ENCODE peak calls at places on chromosome 9, in five cellular contexts. T is H1, I is tibial artery, K is neural crest cell, V is natural killer cell. R is an unnamed sample.

GRCh38 chr9:89600831-89601230 is 4.0 kb upstream of the GADD45G start:
- DNase-seq in T (peak), I (no peak), K (no peak), V (no peak), R (no peak)

GRCh38 chr9:20238921-20239320 is 383.4 kb downstream of the MLLT3 start:
- DNase-seq in T (no peak), I (no peak), K (no peak), V (no peak), R (no peak)

GRCh38 chr9:135573124-135573523 is 11.6 kb downstream of the PAEP start:
- DNase-seq in T (no peak), I (no peak), K (no peak), V (no peak), R (no peak)

GRCh38 chr9:614421-614820 is 227.1 kb upstream of the DMRT1 start:
- DNase-seq in T (no peak), I (no peak), K (no peak), V (no peak), R (no peak)

GRCh38 chr9:78539188-78539587 is 242.3 kb downstream of the PSAT1 start:
- DNase-seq in T (no peak), I (no peak), K (no peak), V (no peak), R (no peak)

GRCh38 chr9:128669786-128670185 is 13.1 kb upstream of the DYNC2I2 start:
- DNase-seq in T (no peak), I (no peak), K (no peak), V (no peak), R (no peak)

GRCh38 chr9:113261917-113262671 is 13.3 kb downstream of the CDC26 start:
- DNase-seq in T (no peak), I (no peak), K (no peak), V (no peak), R (no peak)

GRCh38 chr9:88991066-88992030 is at the start of gene S1PR3:
- DNase-seq in T (peak), I (peak), K (peak), V (no peak), R (no peak)

GRCh38 chr9:105053209-105053652 is 125.3 kb upstream of the ABCA1 start:
- DNase-seq in T (no peak), I (no peak), K (no peak), V (no peak), R (no peak)

GRCh38 chr9:88237454-88238280 is 99.4 kb upstream of the SPATA31C2 start:
- DNase-seq in T (no peak), I (no peak), K (no peak), V (no peak), R (no peak)

GRCh38 chr9:114209151-114209550 is 53.8 kb downstream of the COL27A1 start:
- DNase-seq in T (no peak), I (no peak), K (no peak), V (no peak), R (no peak)

GRCh38 chr9:123997665-123998277 is 13.8 kb upstream of the LHX2 start:
- DNase-seq in T (peak), I (peak), K (no peak), V (no peak), R (peak)

GRCh38 chr9:69122391-69123141 is 51.5 kb upstream of the TJP2 start:
- DNase-seq in T (no peak), I (no peak), K (no peak), V (no peak), R (no peak)

GRCh38 chr9:90925581-90926257 is 124.1 kb downstream of the SYK start:
- DNase-seq in T (no peak), I (no peak), K (no peak), V (no peak), R (no peak)

GRCh38 chr9:91421022-91421765 is 2.4 kb downstream of the NFIL3 start:
- DNase-seq in T (peak), I (no peak), K (peak), V (no peak), R (no peak)

GRCh38 chr9:34809504-34810186 is 99.7 kb upstream of the CCL21 start:
- DNase-seq in T (peak), I (no peak), K (peak), V (no peak), R (no peak)

GRCh38 chr9:106233116-106233515 is 538.8 kb downstream of the TMEM38B start:
- DNase-seq in T (no peak), I (no peak), K (no peak), V (no peak), R (no peak)

GRCh38 chr9:1708215-1708614 is 306.9 kb upstream of the SMARCA2 start:
- DNase-seq in T (no peak), I (no peak), K (no peak), V (no peak), R (no peak)

GRCh38 chr9:91034976-91035824 is 233.6 kb downstream of the SYK start:
- DNase-seq in T (no peak), I (no peak), K (no peak), V (no peak), R (no peak)

GRCh38 chr9:17472126-17472525 is 106.7 kb upstream of the SH3GL2 start:
- DNase-seq in T (no peak), I (no peak), K (no peak), V (no peak), R (no peak)

GRCh38 chr9:82722556-82722955 is 340.4 kb downstream of the RASEF start:
- DNase-seq in T (no peak), I (no peak), K (no peak), V (no peak), R (no peak)

GRCh38 chr9:27125030-27125429 is 16.0 kb downstream of the TEK start:
- DNase-seq in T (no peak), I (no peak), K (no peak), V (no peak), R (no peak)

GRCh38 chr9:113620377-113621161 is 157.0 kb downstream of the RGS3 start:
- DNase-seq in T (peak), I (peak), K (no peak), V (no peak), R (no peak)

GRCh38 chr9:72773570-72773969 is 179.3 kb downstream of the ALDH1A1 start:
- DNase-seq in T (no peak), I (no peak), K (no peak), V (no peak), R (no peak)

GRCh38 chr9:137105814-137106661 is 8.5 kb downstream of the DPP7 start:
- DNase-seq in T (no peak), I (no peak), K (no peak), V (no peak), R (no peak)

GRCh38 chr9:8234286-8234819 is 434.8 kb upstream of the DMAC1 start:
- DNase-seq in T (peak), I (no peak), K (no peak), V (no peak), R (no peak)

GRCh38 chr9:20189871-20190270 is 401.0 kb upstream of the SLC24A2 start:
- DNase-seq in T (peak), I (no peak), K (no peak), V (no peak), R (no peak)

GRCh38 chr9:78691531-78691930 is 394.6 kb downstream of the PSAT1 start:
- DNase-seq in T (no peak), I (no peak), K (no peak), V (no peak), R (no peak)

GRCh38 chr9:133768371-133768858 is 30.3 kb upstream of the SARDH start:
- DNase-seq in T (no peak), I (peak), K (no peak), V (peak), R (no peak)

GRCh38 chr9:96186601-96187011 is 115.4 kb downstream of the HSD17B3 start:
- DNase-seq in T (peak), I (no peak), K (peak), V (no peak), R (no peak)

GRCh38 chr9:94860678-94861588 is 134.4 kb downstream of the AOPEP start:
- DNase-seq in T (peak), I (no peak), K (no peak), V (peak), R (peak)

GRCh38 chr9:76353280-76353679 is 40.9 kb downstream of the RFK start:
- DNase-seq in T (no peak), I (no peak), K (no peak), V (no peak), R (no peak)
- TF ChIP-seq CTCF in T (no peak), I (no peak), K (no peak), V (no peak), R (no peak)

GRCh38 chr9:37364751-37365360 is 57.6 kb upstream of the GRHPR start:
- DNase-seq in T (peak), I (no peak), K (no peak), V (no peak), R (no peak)
- TF ChIP-seq CTCF in T (peak), I (no peak), K (peak), V (no peak), R (no peak)

DNA sequence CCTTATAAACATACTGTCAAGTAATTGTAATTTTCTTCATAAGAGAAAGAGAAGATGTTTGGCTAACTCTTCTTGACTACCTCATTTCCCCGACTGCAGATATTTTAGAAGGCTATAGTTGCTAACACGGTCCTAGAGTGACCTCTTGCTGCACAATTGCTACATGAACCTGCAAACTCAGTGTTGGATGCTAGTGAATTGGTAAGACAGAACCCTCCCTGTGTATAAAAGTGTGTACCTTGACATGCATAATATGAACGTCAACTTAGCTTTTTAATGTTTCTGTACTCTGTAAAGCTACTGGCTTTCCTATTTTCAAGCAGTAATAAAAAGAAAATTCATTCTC is 46.7 kb upstream of the CER1 start:
- DNase-seq in T (no peak), I (no peak), K (no peak), V (no peak), R (no peak)
- TF ChIP-seq CTCF in T (no peak), I (no peak), K (no peak), V (no peak), R (no peak)

GRCh38 chr9:97846347-97846746 is 6.7 kb upstream of the FOXE1 start:
- DNase-seq in T (no peak), I (no peak), K (no peak), V (no peak), R (no peak)
- TF ChIP-seq CTCF in T (no peak), I (no peak), K (no peak), V (no peak), R (no peak)

DNA sequence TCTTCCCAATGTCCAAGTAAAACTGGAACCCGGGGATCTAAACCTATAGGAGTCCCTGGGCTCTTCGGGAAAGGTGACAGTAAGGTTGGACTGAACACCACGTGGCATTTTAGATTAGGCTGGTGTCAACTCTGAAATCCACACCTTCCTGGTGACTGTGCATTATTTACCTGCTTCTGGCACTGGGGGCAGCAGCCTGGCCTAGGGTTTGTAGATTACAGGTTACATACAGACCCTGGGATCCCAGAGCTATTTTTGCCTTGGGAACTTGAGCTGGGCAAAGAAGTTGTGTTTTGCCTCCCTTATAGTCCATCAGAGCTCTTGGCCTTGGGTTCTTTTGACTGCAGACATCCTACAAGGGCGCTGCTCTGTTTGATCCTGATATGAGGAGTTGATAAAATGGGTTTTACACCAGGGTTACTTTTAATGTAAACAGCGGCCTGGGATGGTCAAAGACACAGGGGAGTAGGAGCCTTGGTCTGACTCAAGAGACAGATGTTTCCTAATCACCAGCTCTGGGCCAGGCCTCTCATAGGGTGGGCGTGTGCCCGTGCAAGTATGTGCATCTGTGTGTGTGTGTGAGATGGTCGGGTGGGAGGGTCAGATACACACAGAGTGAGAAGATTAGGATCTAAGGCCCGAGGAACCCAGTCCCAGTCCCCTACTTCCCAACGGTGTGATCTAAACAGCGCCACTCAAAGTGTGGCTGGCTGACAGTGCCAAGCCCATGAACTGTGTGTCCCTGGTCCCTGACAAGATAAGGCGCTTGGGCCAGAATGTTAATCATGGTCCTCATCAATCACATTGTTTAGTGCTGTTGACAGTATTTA is 173.4 kb downstream of the DAB2IP start:
- DNase-seq in T (peak), I (no peak), K (no peak), V (no peak), R (no peak)
- TF ChIP-seq CTCF in T (peak), I (no peak), K (no peak), V (no peak), R (no peak)

GRCh38 chr9:14846871-14847311 is 63.3 kb downstream of the FREM1 start:
- DNase-seq in T (peak), I (no peak), K (peak), V (no peak), R (peak)
- TF ChIP-seq CTCF in T (peak), I (peak), K (peak), V (peak), R (no peak)

GRCh38 chr9:32136700-32137339 is 247.6 kb upstream of the ACO1 start:
- DNase-seq in T (no peak), I (no peak), K (no peak), V (no peak), R (no peak)
- TF ChIP-seq CTCF in T (peak), I (no peak), K (peak), V (no peak), R (no peak)

DNA sequence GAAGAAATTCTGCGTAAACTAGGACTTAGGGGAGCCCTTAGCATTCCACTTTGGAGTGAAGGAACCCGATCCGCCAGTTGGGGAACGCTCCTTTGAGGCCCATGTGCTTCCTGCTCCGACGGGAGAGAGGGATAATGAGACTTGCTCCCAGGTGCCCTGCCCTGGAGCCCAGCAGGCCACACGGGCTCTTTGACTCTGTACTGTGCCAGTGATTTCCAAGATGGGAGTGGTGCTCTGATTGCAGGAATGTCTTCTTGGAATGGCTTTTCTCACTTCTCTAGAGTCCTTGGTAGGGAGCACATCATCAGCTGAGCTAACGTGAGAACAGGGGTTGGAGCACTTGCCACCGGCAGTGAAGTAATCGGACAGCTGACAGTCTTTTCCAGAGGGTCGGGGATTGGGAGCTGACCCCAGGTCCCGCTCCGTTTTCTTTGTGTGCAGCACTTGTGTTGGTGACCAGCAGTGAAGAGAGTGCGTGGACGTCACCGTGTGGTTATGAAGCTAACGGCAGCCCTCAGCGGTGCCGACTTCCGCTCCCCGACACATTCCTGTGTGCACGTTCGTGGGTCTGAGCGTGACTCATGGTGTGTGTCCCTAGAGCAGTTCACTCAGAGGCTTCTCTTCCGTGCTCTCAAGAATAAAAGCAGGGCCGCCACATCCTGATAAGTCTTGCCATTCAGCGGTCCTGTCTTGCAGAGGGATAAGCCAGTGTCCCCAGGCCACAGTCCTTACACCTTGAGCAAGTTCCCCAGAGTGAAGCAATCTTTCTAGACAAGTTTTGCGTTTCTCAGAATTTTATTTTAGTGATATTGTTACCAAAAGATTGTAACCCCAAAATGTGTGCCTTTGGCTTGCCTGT is 25.6 kb downstream of the ABL1 start:
- DNase-seq in T (no peak), I (peak), K (no peak), V (no peak), R (no peak)
- TF ChIP-seq CTCF in T (peak), I (peak), K (no peak), V (no peak), R (no peak)

GRCh38 chr9:131503626-131504465 is 1.1 kb downstream of the POMT1 start:
- DNase-seq in T (peak), I (no peak), K (no peak), V (no peak), R (no peak)
- TF ChIP-seq CTCF in T (no peak), I (no peak), K (no peak), V (no peak), R (no peak)